ENCODE peak calls at places on chromosomes 13 and 19, in seven cellular contexts. E is activated effector memory CD4-positive, alpha-beta T cell treated with Interleukin-2 at 50 U/mL for 16 hours; T is AML-193; V is trophoblast cell; J is heart right ventricle; N is head of caudate nucleus; H is stimulated activated CD8-positive, alpha-beta memory T cell treated with anti-CD3 and anti-CD28 coated beads, Interleukin-4, amount 100 ng/mL, for 1 hour. X is an unnamed sample.
A peak's percentile ranks its signal among the peaks of the same experiment; 100 is the strongest.

GRCh38 chr19:799076-799881 is 2.0 kb downstream of the PTBP1 start:
- DNase-seq in E (peak; percentile 20), T (peak; percentile 25), V (peak; percentile 55), H (no peak), N (no peak), J (no peak), X (peak; percentile 73)

GRCh38 chr19:40578442-40578908 is 1.8 kb downstream of the SHKBP1 start:
- DNase-seq in T (no peak), V (no peak), E (no peak), H (no peak), J (no peak), N (no peak), X (no peak)

GRCh38 chr13:63578796-63579195 is 2163.1 kb upstream of the PCDH20 start:
- DNase-seq in T (no peak), J (no peak), H (no peak), V (no peak), E (no peak), N (no peak), X (no peak)

GRCh38 chr19:3184847-3185481 is 766 bp upstream of the NCLN start:
- DNase-seq in V (no peak), J (peak; percentile 65), N (peak; percentile 93), T (peak; percentile 77), E (no peak), H (peak; percentile 29), X (peak; percentile 85)

GRCh38 chr19:4144666-4145261 is 8.7 kb upstream of the CREB3L3 start:
- DNase-seq in T (no peak), N (no peak), E (no peak), V (no peak), H (no peak), J (no peak), X (no peak)

GRCh38 chr19:31260171-31260933 is 88.9 kb downstream of the TSHZ3 start:
- DNase-seq in T (no peak), H (no peak), J (no peak), V (no peak), E (no peak), N (no peak), X (peak; percentile 21)

GRCh38 chr13:101624981-101625380 is 172.5 kb downstream of the ITGBL1 start:
- DNase-seq in T (no peak), E (no peak), N (no peak), J (no peak), H (no peak), V (peak; percentile 9), X (no peak)

GRCh38 chr13:111904701-111905608 is 162.0 kb upstream of the SOX1 start:
- DNase-seq in T (no peak), H (no peak), J (no peak), V (no peak), N (peak; percentile 14), E (no peak), X (no peak)

GRCh38 chr13:110312669-110313031 is 5.6 kb downstream of the COL4A2 start:
- DNase-seq in V (peak; percentile 98), E (no peak), J (no peak), H (no peak), T (no peak), N (no peak), X (no peak)

GRCh38 chr19:35544110-35544802 is 1.2 kb upstream of the TMEM147 start:
- DNase-seq in V (no peak), J (no peak), E (no peak), N (no peak), T (no peak), H (no peak), X (no peak)

GRCh38 chr19:43956827-43957226 is 5.8 kb downstream of the ZNF221 start:
- DNase-seq in T (peak; percentile 20), E (no peak), H (no peak), N (no peak), V (no peak), J (no peak), X (no peak)

GRCh38 chr13:74129500-74130144 is 4.6 kb downstream of the KLF12 start:
- DNase-seq in J (no peak), E (peak; percentile 32), V (no peak), H (no peak), T (no peak), N (no peak), X (no peak)

GRCh38 chr13:27956576-27957300 is 12.4 kb downstream of the CDX2 start:
- DNase-seq in H (no peak), V (no peak), J (no peak), T (no peak), E (no peak), N (no peak), X (no peak)

GRCh38 chr19:55626350-55626749 is 2.0 kb upstream of the ZNF784 start:
- DNase-seq in J (no peak), N (no peak), H (no peak), T (no peak), E (peak; percentile 39), V (no peak), X (peak; percentile 13)

GRCh38 chr13:112943309-112944125 is 25.5 kb upstream of the MCF2L start:
- DNase-seq in H (no peak), J (peak; percentile 60), V (no peak), N (no peak), E (peak; percentile 7), T (no peak), X (peak; percentile 60)

GRCh38 chr19:1027953-1028902 is 1.8 kb downstream of the CNN2 start:
- DNase-seq in H (no peak), E (peak; percentile 67), T (peak; percentile 17), J (peak; percentile 62), V (peak; percentile 52), N (no peak), X (peak; percentile 73)

GRCh38 chr13:74062933-74063332 is 71.3 kb downstream of the KLF12 start:
- DNase-seq in N (no peak), T (no peak), J (peak; percentile 44), V (no peak), H (no peak), E (no peak), X (peak; percentile 78)

GRCh38 chr13:27171244-27171829 is at the start of gene USP12:
- DNase-seq in J (peak; percentile 43), V (peak; percentile 10), E (no peak), N (no peak), T (peak; percentile 53), H (no peak), X (peak; percentile 79)

GRCh38 chr19:17210296-17210695 is 4.9 kb upstream of the USE1 start:
- DNase-seq in J (no peak), V (no peak), N (no peak), H (no peak), T (no peak), E (no peak), X (no peak)

GRCh38 chr13:80577951-80578670 is 237.2 kb upstream of the SPRY2 start:
- DNase-seq in J (peak; percentile 16), N (no peak), V (no peak), T (no peak), H (no peak), E (no peak), X (peak; percentile 16)

GRCh38 chr13:30113531-30113930 is 193.8 kb downstream of the KATNAL1 start:
- DNase-seq in J (no peak), V (no peak), T (no peak), E (no peak), H (no peak), N (no peak), X (no peak)

GRCh38 chr19:48284891-48285290 is 15.0 kb downstream of the ZNF114 start:
- DNase-seq in J (no peak), T (no peak), H (no peak), E (no peak), V (no peak), N (no peak), X (no peak)

GRCh38 chr13:109476001-109476400 is 310.4 kb downstream of the IRS2 start:
- DNase-seq in T (no peak), E (no peak), J (no peak), H (no peak), V (no peak), N (no peak), X (no peak)

GRCh38 chr13:72062566-72062965 is 195.6 kb upstream of the DACH1 start:
- DNase-seq in J (peak; percentile 9), T (no peak), H (no peak), E (no peak), N (no peak), V (no peak), X (peak; percentile 6)